ENCODE peak calls at places on chromosomes 12 and 14, in seven cellular contexts. J is IMR-90; G is stimulated activated CD4-positive, alpha-beta T cell treated with anti-CD3 and anti-CD28 coated beads, TNF-alpha, amount 100 ng/mL, for 4 hours; M is NCI-H2081; F is NCI-H187 treated with DMSO at 0.1 percent for 48 hours; T is lung; H is mucosa of gallbladder. S is an unnamed sample.

GRCh38 chr14:72739446-72740405 is 154.2 kb downstream of the DPF3 start:
- DNase-seq in T (no peak), M (no peak), J (no peak), F (no peak), H (no peak), G (no peak), S (no peak)

GRCh38 chr14:91380610-91381371 is 36.8 kb downstream of the CCDC88C start:
- DNase-seq in H (no peak), J (no peak), T (no peak), M (peak), G (no peak), F (peak), S (no peak)

GRCh38 chr12:76455582-76456345 is 103.8 kb downstream of the OSBPL8 start:
- DNase-seq in G (no peak), J (peak), H (no peak), T (no peak), F (no peak), M (peak), S (no peak)

GRCh38 chr14:103607039-103607668 is 21.9 kb upstream of the KLC1 start:
- DNase-seq in M (peak), H (peak), J (peak), T (peak), G (no peak), F (peak), S (no peak)

GRCh38 chr12:6218526-6218925 is 18.3 kb downstream of the CD9 start:
- DNase-seq in T (no peak), F (no peak), J (no peak), G (no peak), M (no peak), H (no peak), S (no peak)

GRCh38 chr12:51118706-51119105 is 35.3 kb upstream of the CSRNP2 start:
- DNase-seq in T (no peak), F (no peak), J (peak), H (no peak), G (no peak), M (no peak), S (no peak)

GRCh38 chr14:70442750-70443149 is 9.2 kb upstream of the ADAM21 start:
- DNase-seq in T (no peak), J (no peak), M (no peak), H (no peak), G (no peak), F (no peak), S (no peak)

GRCh38 chr12:123971770-123972447 is 722 bp downstream of the CCDC92 start:
- DNase-seq in T (peak), J (peak), G (peak), F (no peak), M (peak), H (peak), S (no peak)

S was measured in cortex of kidney.